ENCODE peak calls at places on chromosome 3, in eight cellular contexts. K is stimulated activated CD4-positive, alpha-beta T cell treated with anti-CD3 and anti-CD28 coated beads, Interleukin-4, amount 100 ng/mL, for 48 hours; P is activated T-cell treated with anti-CD3 and anti-CD28 coated beads for 24 hours; A is EL; T is WERI-Rb-1; L is H54; U is cerebellum; F is AG04450. Y is an unnamed sample.

GRCh38 chr3:129822679-129823078 is 70.8 kb downstream of the TMCC1 start:
- DNase-seq in F (no peak), U (no peak), P (no peak), L (no peak), A (no peak), T (no peak), K (no peak), Y (peak)

GRCh38 chr3:169575381-169575780 is 88.1 kb downstream of the MECOM start:
- DNase-seq in K (no peak), F (no peak), P (no peak), L (no peak), U (no peak), A (peak), T (no peak), Y (peak)

GRCh38 chr3:172140499-172141391 is 101.4 kb downstream of the FNDC3B start:
- DNase-seq in T (no peak), A (peak), L (peak), U (peak), P (no peak), K (no peak), F (peak), Y (peak)

GRCh38 chr3:86938305-86938704 is 52.6 kb downstream of the VGLL3 start:
- DNase-seq in T (no peak), U (no peak), F (no peak), A (no peak), P (no peak), L (no peak), K (no peak), Y (no peak)

GRCh38 chr3:176914764-176915163 is 282.5 kb downstream of the TBL1XR1 start:
- DNase-seq in F (no peak), P (no peak), T (no peak), L (no peak), U (no peak), K (no peak), A (no peak), Y (no peak)

GRCh38 chr3:43389388-43390254 is 103.3 kb downstream of the SNRK start:
- DNase-seq in P (peak), A (peak), K (peak), L (peak), F (peak), U (no peak), T (no peak), Y (peak)

GRCh38 chr3:59573911-59574310 is 524.1 kb upstream of the CFAP20DC start:
- DNase-seq in T (no peak), U (peak), F (peak), A (peak), K (no peak), P (no peak), L (no peak), Y (peak)

GRCh38 chr3:188956839-188957489 is 214.8 kb upstream of the TPRG1 start:
- DNase-seq in P (no peak), T (no peak), L (peak), U (peak), F (no peak), K (no peak), A (peak), Y (peak)

GRCh38 chr3:101095703-101096102 is 102.5 kb upstream of the ABI3BP start:
- DNase-seq in T (no peak), U (no peak), A (peak), L (no peak), P (no peak), K (no peak), F (no peak), Y (peak)

Y was measured in IMR-90.